ENCODE peak calls at places on chromosomes 12 and 14, in six cellular contexts. V, E, N, Q, P and W are unnamed samples.

GRCh38 chr14:81363746-81364400 is 36.3 kb downstream of the STON2 start:
- DNase-seq in V (no peak), E (no peak), N (peak; percentile 21), Q (no peak), P (no peak), W (no peak)

GRCh38 chr12:34303091-34303870 is 281.0 kb downstream of the ALG10 start:
- DNase-seq in V (no peak), E (no peak), N (no peak), Q (no peak), P (no peak), W (no peak)

GRCh38 chr14:31263485-31264133 is 56.0 kb upstream of the HECTD1 start:
- DNase-seq in V (peak; percentile 91), E (no peak), N (no peak), Q (no peak), P (no peak), W (peak; percentile 57)

GRCh38 chr12:124252964-124253363 is 41.9 kb upstream of the RFLNA start:
- DNase-seq in V (no peak), E (no peak), N (no peak), Q (no peak), P (no peak), W (no peak)

GRCh38 chr12:132404435-132404855 is 75.1 kb upstream of the GALNT9 start:
- DNase-seq in V (no peak), E (no peak), N (no peak), Q (no peak), P (no peak), W (no peak)

GRCh38 chr12:6262635-6263034 is 47.8 kb upstream of the PLEKHG6 start:
- DNase-seq in V (no peak), E (peak; percentile 27), N (no peak), Q (no peak), P (no peak), W (no peak)

GRCh38 chr12:94987806-94988205 is 15.7 kb downstream of the NDUFA12 start:
- DNase-seq in V (no peak), E (no peak), N (no peak), Q (no peak), P (no peak), W (no peak)

GRCh38 chr12:94851396-94852025 is 152.0 kb downstream of the NDUFA12 start:
- DNase-seq in V (no peak), E (no peak), N (no peak), Q (no peak), P (no peak), W (no peak)

GRCh38 chr14:68248481-68249255 is 429.1 kb downstream of the RAD51B start:
- DNase-seq in V (peak; percentile 54), E (no peak), N (peak; percentile 64), Q (peak; percentile 89), P (peak; percentile 65), W (peak; percentile 86)

GRCh38 chr12:119412811-119413794 is 78.6 kb downstream of the CCDC60 start:
- DNase-seq in V (peak; percentile 43), E (peak; percentile 73), N (peak; percentile 70), Q (no peak), P (peak; percentile 91), W (peak; percentile 54)

GRCh38 chr12:49950310-49951251 is at the start of gene AQP2:
- DNase-seq in V (no peak), E (no peak), N (peak; percentile 64), Q (no peak), P (no peak), W (no peak)

GRCh38 chr12:93060666-93061413 is 131.7 kb upstream of the EEA1 start:
- DNase-seq in V (peak; percentile 63), E (peak; percentile 46), N (peak; percentile 6), Q (peak; percentile 21), P (no peak), W (no peak)
- TF ChIP-seq CHD2 in V (no peak), E (no peak), N (no peak), Q (no peak), P (no peak), W (no peak)

GRCh38 chr12:111439657-111440151 is 34.0 kb downstream of the SH2B3 start:
- DNase-seq in V (no peak), E (no peak), N (no peak), Q (no peak), P (no peak), W (no peak)

GRCh38 chr12:111436811-111437210 is 31.1 kb downstream of the SH2B3 start:
- DNase-seq in V (no peak), E (no peak), N (no peak), Q (no peak), P (no peak), W (no peak)

GRCh38 chr12:111437816-111438454 is 32.2 kb downstream of the SH2B3 start:
- DNase-seq in V (no peak), E (no peak), N (no peak), Q (no peak), P (no peak), W (no peak)

GRCh38 chr12:111440152-111440551 is 34.4 kb downstream of the SH2B3 start:
- DNase-seq in V (no peak), E (no peak), N (no peak), Q (no peak), P (no peak), W (no peak)

DNA sequence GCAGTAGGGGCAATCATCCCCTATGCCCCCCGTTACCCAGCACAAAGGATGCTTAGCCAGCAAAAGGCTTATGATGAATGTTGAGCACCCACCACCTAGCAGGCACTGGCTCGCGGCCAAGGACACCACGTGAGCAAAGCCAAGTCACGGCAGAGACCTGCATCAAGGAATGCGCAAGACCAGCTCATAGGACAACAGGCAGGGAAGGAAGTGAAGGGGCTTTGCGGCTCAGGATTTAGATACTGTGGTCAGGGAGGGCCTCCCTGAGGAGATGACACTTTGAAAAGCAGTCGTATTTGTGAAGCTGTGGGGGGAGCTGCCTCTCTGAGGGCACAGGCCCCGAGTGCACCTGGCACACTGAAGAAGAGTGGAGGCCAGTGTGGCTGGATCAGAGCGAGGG is 32.8 kb downstream of the SH2B3 start:
- DNase-seq in V (no peak), E (no peak), N (no peak), Q (no peak), P (no peak), W (no peak)
- TF ChIP-seq CHD2 in V (no peak), E (no peak), N (no peak), Q (no peak), P (no peak), W (no peak)

GRCh38 chr12:91565246-91565645 is 382.6 kb upstream of the DCN start:
- DNase-seq in V (no peak), E (no peak), N (no peak), Q (no peak), P (no peak), W (no peak)
- TF ChIP-seq CHD2 in V (no peak), E (no peak), N (no peak), Q (no peak), P (no peak), W (no peak)

DNA sequence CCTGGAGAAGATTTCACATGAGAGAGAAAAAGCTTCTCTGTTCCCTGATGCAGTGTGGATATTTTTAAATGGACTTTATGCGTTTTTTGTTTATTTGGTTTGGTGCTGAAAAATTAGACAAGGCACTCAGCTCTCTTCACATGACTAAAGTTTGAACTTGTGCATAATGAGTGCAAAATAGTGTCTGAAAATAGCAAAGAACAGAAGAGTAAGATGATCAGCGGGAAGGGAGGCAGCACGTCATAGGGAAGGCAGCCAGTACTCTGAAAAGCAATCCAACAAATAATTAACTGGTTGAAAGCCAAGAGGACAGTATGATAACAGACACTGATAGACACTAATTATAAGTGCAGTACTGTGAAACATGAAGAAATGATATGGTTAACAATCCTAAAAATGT is 46.6 kb upstream of the CDKN3 start:
- DNase-seq in V (no peak), E (no peak), N (no peak), Q (no peak), P (no peak), W (no peak)
- TF ChIP-seq CHD2 in V (no peak), E (no peak), N (no peak), Q (no peak), P (no peak), W (no peak)

GRCh38 chr12:41277019-41277770 is 89.1 kb downstream of the PDZRN4 start:
- DNase-seq in V (peak; percentile 26), E (peak; percentile 13), N (peak; percentile 34), Q (no peak), P (no peak), W (peak; percentile 55)
- TF ChIP-seq CHD2 in V (no peak), E (no peak), N (no peak), Q (no peak), P (no peak), W (no peak)

GRCh38 chr12:108530141-108530540 is 15.1 kb downstream of the FICD start:
- DNase-seq in V (no peak), E (no peak), N (no peak), Q (no peak), P (no peak), W (no peak)

GRCh38 chr12:108526482-108527234 is 11.6 kb downstream of the FICD start:
- DNase-seq in V (no peak), E (no peak), N (no peak), Q (no peak), P (no peak), W (no peak)

DNA sequence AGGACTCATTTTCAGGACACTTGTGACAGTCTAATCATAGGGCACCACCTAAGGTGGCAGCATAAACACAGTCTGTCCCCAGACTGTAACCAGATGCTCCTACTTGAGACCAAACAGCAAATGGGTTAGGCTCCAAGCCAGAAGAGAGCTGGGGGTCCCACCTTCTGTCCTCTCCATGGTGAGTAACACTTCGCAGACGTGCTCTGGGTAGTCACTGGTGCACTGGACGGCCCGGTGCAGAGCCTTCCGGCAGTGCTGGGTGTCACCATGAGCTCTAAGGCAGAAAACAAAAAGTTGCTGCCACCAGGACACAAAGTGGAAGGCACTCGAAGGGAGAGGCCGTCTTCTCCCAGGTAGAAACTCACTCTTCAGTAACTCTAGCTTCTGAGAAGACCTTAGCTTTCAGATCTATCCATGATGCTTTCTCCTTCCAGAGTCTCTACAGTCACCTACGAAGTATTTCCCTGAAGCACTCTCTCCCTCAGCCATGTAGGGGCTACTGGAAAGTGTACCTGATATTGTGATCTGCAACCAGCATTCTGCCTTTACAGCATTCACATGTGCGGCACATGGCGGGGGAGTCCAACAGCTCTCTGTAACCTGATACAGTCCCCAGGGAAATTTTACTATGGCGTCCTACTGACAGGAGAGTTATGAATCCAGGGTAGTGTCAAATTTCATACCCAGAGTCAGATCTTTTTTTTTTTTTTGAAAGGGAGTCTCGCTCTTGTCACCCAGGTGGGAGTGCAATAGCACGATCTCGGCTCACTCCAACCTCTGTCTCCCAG is 17.2 kb downstream of the FICD start:
- DNase-seq in V (no peak), E (no peak), N (no peak), Q (no peak), P (no peak), W (no peak)
- TF ChIP-seq CHD2 in V (no peak), E (no peak), N (no peak), Q (no peak), P (no peak), W (no peak)

DNA sequence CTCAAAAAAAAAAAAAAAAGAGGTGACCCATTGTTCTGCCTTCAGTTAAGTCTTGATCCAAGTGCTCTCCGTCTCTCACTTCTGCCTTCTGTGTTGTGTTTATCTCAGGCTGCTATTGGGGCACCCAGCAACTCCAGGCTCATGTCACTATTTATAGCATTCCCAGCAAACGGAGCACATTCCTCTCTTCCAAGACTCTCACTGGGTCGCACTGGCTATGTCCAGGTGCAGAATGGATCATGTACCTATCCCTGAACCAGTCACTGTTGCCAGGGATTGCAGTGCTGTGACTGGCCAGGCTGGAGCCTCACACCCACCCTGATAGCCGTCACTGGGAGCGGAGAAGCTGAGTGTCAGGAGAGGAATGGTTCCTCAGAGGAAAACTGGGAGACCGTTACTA is 31.2 kb downstream of the RHOF start:
- DNase-seq in V (no peak), E (no peak), N (no peak), Q (no peak), P (no peak), W (no peak)
- TF ChIP-seq CHD2 in V (no peak), E (no peak), N (no peak), Q (no peak), P (no peak), W (no peak)

GRCh38 chr12:131389051-131390013 is 321.6 kb upstream of the SFSWAP start:
- DNase-seq in V (no peak), E (no peak), N (no peak), Q (no peak), P (no peak), W (no peak)
- TF ChIP-seq CHD2 in V (no peak), E (no peak), N (no peak), Q (no peak), P (no peak), W (no peak)